ENCODE peak calls at places on chromosomes 12 and 14, in five cellular contexts. H is neural progenitor cell, J is heart left ventricle, A is osteoblast, T is heart right ventricle. C is an unnamed sample.
A peak's percentile ranks its signal among the peaks of the same experiment; 100 is the strongest.

GRCh38 chr14:89921896-89922548 is 32.5 kb downstream of the EFCAB11 start:
- DNase-seq in H (no peak), J (no peak), A (peak; percentile 85), T (no peak), C (peak; percentile 94)

GRCh38 chr14:99873653-99874052 is 80.4 kb downstream of the EML1 start:
- DNase-seq in H (no peak), J (no peak), A (no peak), T (no peak), C (no peak)

GRCh38 chr12:123445388-123446344 is 9.2 kb upstream of the RILPL2 start:
- DNase-seq in H (no peak), J (no peak), A (no peak), T (peak; percentile 28), C (no peak)

GRCh38 chr12:56631790-56632700 is 1.9 kb upstream of the BAZ2A start:
- DNase-seq in H (peak; percentile 82), J (peak; percentile 84), A (peak; percentile 92), T (peak; percentile 79), C (no peak)

GRCh38 chr14:36662543-36663403 is 1.1 kb downstream of the PAX9 start:
- DNase-seq in H (peak; percentile 73), J (no peak), A (peak; percentile 91), T (no peak), C (peak; percentile 42)

GRCh38 chr14:33568935-33569579 is 381.8 kb downstream of the EGLN3 start:
- DNase-seq in H (no peak), J (no peak), A (no peak), T (no peak), C (peak; percentile 66)

GRCh38 chr12:131682511-131682895 is 28.4 kb upstream of the SFSWAP start:
- DNase-seq in H (no peak), J (no peak), A (no peak), T (no peak), C (no peak)

GRCh38 chr14:99792551-99793212 is 531 bp upstream of the EML1 start:
- DNase-seq in H (peak; percentile 52), J (peak; percentile 72), A (peak; percentile 85), T (peak; percentile 41), C (no peak)

GRCh38 chr12:120474092-120474960 is 4.8 kb upstream of the SRSF9 start:
- DNase-seq in H (no peak), J (no peak), A (peak; percentile 93), T (no peak), C (peak; percentile 88)

GRCh38 chr14:40674503-40674902 is 932.2 kb upstream of the LRFN5 start:
- DNase-seq in H (no peak), J (no peak), A (no peak), T (no peak), C (no peak)

GRCh38 chr12:76623929-76624328 is 64.4 kb upstream of the OSBPL8 start:
- DNase-seq in H (no peak), J (no peak), A (peak; percentile 79), T (no peak), C (peak; percentile 72)

GRCh38 chr12:61676520-61676919 is 583.7 kb upstream of the USP15 start:
- DNase-seq in H (no peak), J (no peak), A (no peak), T (no peak), C (peak; percentile 71)

GRCh38 chr14:23182372-23183014 is 967 bp downstream of the SLC7A8 start:
- DNase-seq in H (peak; percentile 88), J (peak; percentile 68), A (no peak), T (no peak), C (peak; percentile 60)

GRCh38 chr12:89995870-89996269 is 287.2 kb upstream of the ATP2B1 start:
- DNase-seq in H (no peak), J (no peak), A (no peak), T (no peak), C (no peak)

GRCh38 chr14:73778736-73779135 is 64.6 kb upstream of the PNMA1 start:
- DNase-seq in H (no peak), J (no peak), A (no peak), T (no peak), C (no peak)

GRCh38 chr12:89493650-89494302 is 30.8 kb downstream of the GALNT4 start:
- DNase-seq in H (no peak), J (no peak), A (no peak), T (no peak), C (no peak)

GRCh38 chr14:51517116-51517515 is 134.6 kb upstream of the FRMD6 start:
- DNase-seq in H (no peak), J (no peak), A (no peak), T (no peak), C (no peak)

GRCh38 chr12:24307153-24307552 is 357.7 kb upstream of the SOX5 start:
- DNase-seq in H (no peak), J (no peak), A (no peak), T (no peak), C (peak; percentile 43)

GRCh38 chr12:130281157-130281799 is 56.4 kb upstream of the PIWIL1 start:
- DNase-seq in H (peak; percentile 74), J (no peak), A (no peak), T (peak; percentile 18), C (no peak)

GRCh38 chr12:64252708-64253107 is 30.6 kb upstream of the KICS2 start:
- DNase-seq in H (no peak), J (no peak), A (no peak), T (no peak), C (no peak)

GRCh38 chr14:55814873-55815272 is 234.9 kb downstream of the KTN1 start:
- DNase-seq in H (no peak), J (no peak), A (no peak), T (no peak), C (no peak)

GRCh38 chr12:84161296-84161695 is 751.3 kb downstream of the SLC6A15 start:
- DNase-seq in H (no peak), J (no peak), A (no peak), T (no peak), C (no peak)

GRCh38 chr14:61484826-61485584 is 163.6 kb downstream of the PRKCH start:
- DNase-seq in H (no peak), J (no peak), A (no peak), T (no peak), C (no peak)

GRCh38 chr12:68240975-68241374 is 12.4 kb downstream of the IL22 start:
- DNase-seq in H (no peak), J (no peak), A (no peak), T (no peak), C (no peak)

GRCh38 chr14:78091361-78091760 is 78.8 kb upstream of the NRXN3 start:
- DNase-seq in H (no peak), J (no peak), A (no peak), T (no peak), C (no peak)

GRCh38 chr12:21301-22189 is 45.0 kb upstream of the IQSEC3 start:
- DNase-seq in H (no peak), J (peak; percentile 61), A (peak; percentile 82), T (no peak), C (no peak)

GRCh38 chr12:19285793-19286448 is 153.4 kb upstream of the AEBP2 start:
- DNase-seq in H (no peak), J (no peak), A (no peak), T (no peak), C (no peak)

GRCh38 chr12:109890620-109891019 is 9.5 kb upstream of the TCHP start:
- DNase-seq in H (no peak), J (no peak), A (no peak), T (no peak), C (no peak)

GRCh38 chr14:21382095-21382494 is 1.7 kb downstream of the SUPT16H start:
- DNase-seq in H (no peak), J (no peak), A (no peak), T (no peak), C (no peak)

GRCh38 chr12:26734510-26735248 is 98.3 kb downstream of the ITPR2 start:
- DNase-seq in H (no peak), J (no peak), A (no peak), T (no peak), C (no peak)

GRCh38 chr12:46360370-46360769 is 12.2 kb downstream of the SLC38A2 start:
- DNase-seq in H (no peak), J (no peak), A (no peak), T (no peak), C (no peak)

GRCh38 chr12:46357438-46358324 is 14.9 kb downstream of the SLC38A2 start:
- DNase-seq in H (no peak), J (no peak), A (no peak), T (no peak), C (peak; percentile 92)

GRCh38 chr12:46358325-46358700 is 14.3 kb downstream of the SLC38A2 start:
- DNase-seq in H (no peak), J (no peak), A (no peak), T (no peak), C (no peak)

GRCh38 chr12:46359667-46360280 is 12.8 kb downstream of the SLC38A2 start:
- DNase-seq in H (no peak), J (no peak), A (no peak), T (no peak), C (peak; percentile 31)

DNA sequence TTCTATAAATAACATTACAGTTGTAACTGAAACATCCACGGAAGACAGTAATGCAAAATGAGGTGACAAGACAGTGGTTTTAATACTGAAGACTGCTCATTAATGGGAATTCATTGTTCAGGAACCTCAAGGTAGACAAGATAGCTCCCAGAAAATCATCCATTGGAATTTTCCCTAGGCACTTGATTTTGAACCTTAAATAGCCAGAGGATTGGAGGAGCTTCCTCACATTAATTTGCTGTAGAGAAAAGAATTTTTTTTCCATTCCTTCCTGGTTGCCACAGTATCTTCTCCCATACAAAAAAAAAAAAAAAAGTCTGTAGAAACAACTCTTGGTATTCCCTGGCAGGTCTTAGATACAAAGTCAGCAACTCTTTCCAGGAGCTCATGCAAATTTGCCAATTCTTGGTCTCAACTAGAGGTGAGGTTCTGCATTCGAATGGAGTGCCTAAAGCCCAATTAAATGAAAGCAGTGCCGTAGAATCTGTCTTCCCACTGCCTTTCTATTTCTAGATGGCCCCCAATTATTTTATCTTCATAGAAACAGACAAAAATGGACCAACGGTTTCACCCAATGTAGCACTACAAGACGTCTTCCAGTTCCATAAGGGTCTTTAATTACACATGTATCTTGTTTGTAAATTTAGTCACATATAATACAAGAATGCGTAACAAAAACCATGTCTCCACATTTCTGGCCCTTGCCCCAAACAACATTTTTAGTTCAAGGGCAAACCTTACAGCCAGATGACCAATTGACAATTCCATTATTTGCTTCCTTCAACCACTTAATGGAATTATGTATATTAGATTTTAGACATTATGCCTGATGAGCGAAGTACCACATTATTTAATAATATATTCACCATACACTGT is 13.5 kb downstream of the SLC38A2 start:
- DNase-seq in H (no peak), J (no peak), A (no peak), T (no peak), C (peak; percentile 52)
- H3K27ac ChIP-seq in H (no peak overlapping the region), J (no peak overlapping the region), A (peak overlapping the region; percentile 18), T (no peak overlapping the region), C (no peak overlapping the region)

GRCh38 chr14:105470812-105471771 is 3.5 kb upstream of the CRIP2 start:
- DNase-seq in H (peak; percentile 73), J (no peak), A (peak; percentile 93), T (peak; percentile 78), C (no peak)
- TF ChIP-seq CTCF in H (peak; percentile 47), J (peak; percentile 48), A (no peak), T (peak; percentile 44), C (no peak)

GRCh38 chr12:92136021-92136735 is 9.5 kb downstream of the BTG1 start:
- DNase-seq in H (no peak), J (no peak), A (no peak), T (no peak), C (no peak)
- H3K4me1 ChIP-seq in H (peaks cover 58% of the 10 kb centered on the region), J (peaks cover 6% of the 10 kb centered on the region), A (peaks cover 92% of the 10 kb centered on the region), T (peaks cover 54% of the 10 kb centered on the region), C (peaks cover 74% of the 10 kb centered on the region)

DNA sequence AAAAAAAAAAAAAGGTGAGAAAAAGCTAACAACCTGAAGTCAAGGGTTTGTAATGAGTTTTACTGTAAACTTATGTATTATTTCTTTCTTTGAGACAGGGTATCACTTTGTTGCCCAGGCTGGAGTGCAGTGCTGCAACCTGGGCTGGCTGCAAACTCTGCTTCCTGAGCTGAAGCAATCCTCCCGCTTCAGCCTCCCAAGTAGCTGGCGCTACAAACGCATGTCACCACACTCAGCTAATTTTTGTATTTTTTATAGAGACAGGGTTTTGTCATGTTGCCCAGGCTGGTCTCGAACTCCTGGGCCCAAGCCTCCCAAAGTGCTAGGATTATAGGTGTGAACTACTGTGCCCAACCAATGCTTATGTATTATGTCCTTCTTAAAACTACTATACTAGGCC is 9.2 kb downstream of the ATF7 start:
- DNase-seq in H (no peak), J (no peak), A (no peak), T (no peak), C (no peak)
- H3K27ac ChIP-seq in H (no peak overlapping the region), J (peak overlapping the region; percentile 55), A (no peak overlapping the region), T (peak overlapping the region; percentile 4), C (no peak overlapping the region)

C was measured in foreskin keratinocyte.